ENCODE peak calls at places on chromosomes 11 and 22, in six cellular contexts. Q is activated CD4-positive, CD25-positive, alpha-beta regulatory T cell; H is activated effector memory CD4-positive, alpha-beta T cell treated with Interleukin-2 at 50 U/mL for 16 hours; G is kidney; F is AML-193; N is neural progenitor cell. O is an unnamed sample.

GRCh38 chr11:47467372-47467771 is 18.4 kb upstream of the RAPSN start:
- DNase-seq in H (no peak), G (peak; percentile 39), N (no peak), Q (no peak), F (no peak), O (no peak)

GRCh38 chr11:122115520-122116343 is at the start of gene BLID:
- DNase-seq in F (no peak), Q (no peak), N (peak; percentile 80), H (no peak), G (no peak), O (no peak)

GRCh38 chr22:47090591-47091240 is 328.3 kb downstream of the TBC1D22A start:
- DNase-seq in Q (no peak), F (no peak), H (no peak), N (peak; percentile 47), G (no peak), O (no peak)

GRCh38 chr11:81579339-81579738 is 1154.3 kb downstream of the FAM181B start:
- DNase-seq in N (peak; percentile 3), H (no peak), F (no peak), Q (no peak), G (no peak), O (no peak)

GRCh38 chr11:117181586-117182550 is 3.3 kb downstream of the SIDT2 start:
- DNase-seq in N (no peak), G (peak; percentile 82), H (no peak), Q (no peak), F (no peak), O (no peak)

GRCh38 chr11:22938691-22939090 is 78.4 kb upstream of the CCDC179 start:
- DNase-seq in H (no peak), G (no peak), F (no peak), N (peak; percentile 4), Q (no peak), O (no peak)

GRCh38 chr11:35246725-35247124 is 107.8 kb downstream of the CD44 start:
- DNase-seq in F (no peak), Q (no peak), H (no peak), G (no peak), N (no peak), O (no peak)

GRCh38 chr11:7974668-7975067 is 9.4 kb upstream of the NLRP10 start:
- DNase-seq in Q (no peak), F (no peak), G (no peak), H (no peak), N (no peak), O (no peak)

GRCh38 chr11:14644396-14645246 is 1.0 kb downstream of the PDE3B start:
- DNase-seq in Q (peak; percentile 22), F (no peak), H (peak; percentile 33), N (peak; percentile 65), G (peak; percentile 76), O (peak; percentile 28)

GRCh38 chr22:42768385-42769035 is 47.8 kb upstream of the A4GALT start:
- DNase-seq in F (no peak), Q (no peak), G (no peak), H (no peak), N (peak; percentile 3), O (no peak)

GRCh38 chr11:2298795-2299747 is 2.6 kb downstream of the C11orf21 start:
- DNase-seq in H (no peak), Q (no peak), N (peak; percentile 84), F (no peak), G (peak; percentile 77), O (no peak)

GRCh38 chr11:128902515-128903066 is 11.4 kb downstream of the KCNJ5 start:
- DNase-seq in H (no peak), N (no peak), F (no peak), G (peak; percentile 55), Q (no peak), O (no peak)

GRCh38 chr11:210122-210802 is 2.8 kb downstream of the RIC8A start:
- DNase-seq in H (no peak), G (peak; percentile 39), N (no peak), F (no peak), Q (no peak), O (no peak)

GRCh38 chr11:131749100-131749499 is 378.7 kb downstream of the NTM start:
- DNase-seq in H (no peak), N (no peak), G (no peak), Q (no peak), F (no peak), O (no peak)

GRCh38 chr11:115928811-115929210 is 424.6 kb upstream of the CADM1 start:
- DNase-seq in G (no peak), F (no peak), H (no peak), N (no peak), Q (no peak), O (no peak)

O was measured in GDM1.